ENCODE peak calls at places on chromosomes 12 and 14, in six cellular contexts. One of them, this sample, is unnamed.

GRCh38 chr12:109179927-109180326 is 63.5 kb downstream of the ACACB start:
- DNase-seq in substantia nigra: no peak
- DNase-seq in left colon: no peak
- DNase-seq in ELR: no peak
- DNase-seq in SK-N-DZ: no peak
- DNase-seq in A549: no peak
- DNase-seq in this sample: no peak

GRCh38 chr12:19431407-19432308 is 7.6 kb upstream of the AEBP2 start:
- DNase-seq in substantia nigra: no peak
- DNase-seq in left colon: no peak
- DNase-seq in ELR: peak
- DNase-seq in SK-N-DZ: no peak
- DNase-seq in A549: no peak
- DNase-seq in this sample: peak

GRCh38 chr12:69470189-69471094 is at the start of gene FRS2:
- DNase-seq in substantia nigra: peak
- DNase-seq in left colon: peak
- DNase-seq in ELR: peak
- DNase-seq in SK-N-DZ: peak
- DNase-seq in A549: peak
- DNase-seq in this sample: peak

GRCh38 chr14:34029921-34030334 is 79.1 kb upstream of the EGLN3 start:
- DNase-seq in substantia nigra: no peak
- DNase-seq in left colon: peak
- DNase-seq in ELR: no peak
- DNase-seq in SK-N-DZ: no peak
- DNase-seq in A549: no peak
- DNase-seq in this sample: no peak

GRCh38 chr14:22898302-22898894 is 15.4 kb downstream of the REM2 start:
- DNase-seq in substantia nigra: no peak
- DNase-seq in left colon: no peak
- DNase-seq in ELR: peak
- DNase-seq in SK-N-DZ: no peak
- DNase-seq in A549: no peak
- DNase-seq in this sample: no peak

GRCh38 chr12:26134540-26134939 is 9.7 kb upstream of the BHLHE41 start:
- DNase-seq in substantia nigra: no peak
- DNase-seq in left colon: no peak
- DNase-seq in ELR: no peak
- DNase-seq in SK-N-DZ: no peak
- DNase-seq in A549: no peak
- DNase-seq in this sample: no peak

GRCh38 chr14:104107611-104108569 is 22.4 kb downstream of the ASPG start:
- DNase-seq in substantia nigra: no peak
- DNase-seq in left colon: peak
- DNase-seq in ELR: no peak
- DNase-seq in SK-N-DZ: no peak
- DNase-seq in A549: no peak
- DNase-seq in this sample: no peak

GRCh38 chr14:35147711-35148110 is 25.4 kb downstream of the PRORP start:
- DNase-seq in substantia nigra: no peak
- DNase-seq in left colon: no peak
- DNase-seq in ELR: no peak
- DNase-seq in SK-N-DZ: no peak
- DNase-seq in A549: no peak
- DNase-seq in this sample: no peak

GRCh38 chr12:26566670-26567069 is 266.3 kb downstream of the ITPR2 start:
- DNase-seq in substantia nigra: no peak
- DNase-seq in left colon: no peak
- DNase-seq in ELR: no peak
- DNase-seq in SK-N-DZ: no peak
- DNase-seq in A549: no peak
- DNase-seq in this sample: no peak

GRCh38 chr14:38762436-38762835 is 340.6 kb downstream of the SEC23A start:
- DNase-seq in substantia nigra: no peak
- DNase-seq in left colon: no peak
- DNase-seq in ELR: peak
- DNase-seq in SK-N-DZ: no peak
- DNase-seq in A549: no peak
- DNase-seq in this sample: no peak

GRCh38 chr14:91246051-91246852 is 1.7 kb upstream of the GPR68 start:
- DNase-seq in substantia nigra: no peak
- DNase-seq in left colon: no peak
- DNase-seq in ELR: no peak
- DNase-seq in SK-N-DZ: no peak
- DNase-seq in A549: no peak
- DNase-seq in this sample: no peak

GRCh38 chr12:105420659-105421240 is 90.3 kb downstream of the C12orf75 start:
- DNase-seq in substantia nigra: peak
- DNase-seq in left colon: peak
- DNase-seq in ELR: peak
- DNase-seq in SK-N-DZ: peak
- DNase-seq in A549: peak
- DNase-seq in this sample: peak

GRCh38 chr14:21987937-21988336 is 314.3 kb upstream of the OR4E1 start:
- DNase-seq in substantia nigra: no peak
- DNase-seq in left colon: no peak
- DNase-seq in ELR: peak
- DNase-seq in SK-N-DZ: no peak
- DNase-seq in A549: peak
- DNase-seq in this sample: no peak

GRCh38 chr12:124545508-124546418 is 21.6 kb downstream of the NCOR2 start:
- DNase-seq in substantia nigra: no peak
- DNase-seq in left colon: peak
- DNase-seq in ELR: no peak
- DNase-seq in SK-N-DZ: no peak
- DNase-seq in A549: no peak
- DNase-seq in this sample: no peak

GRCh38 chr12:29734748-29735147 is 49.0 kb downstream of the TMTC1 start:
- DNase-seq in substantia nigra: no peak
- DNase-seq in left colon: no peak
- DNase-seq in ELR: no peak
- DNase-seq in SK-N-DZ: no peak
- DNase-seq in A549: no peak
- DNase-seq in this sample: no peak

GRCh38 chr12:108612788-108613282 is 15.0 kb upstream of the TMEM119 start:
- DNase-seq in substantia nigra: no peak
- DNase-seq in left colon: no peak
- DNase-seq in ELR: no peak
- DNase-seq in SK-N-DZ: no peak
- DNase-seq in A549: no peak
- DNase-seq in this sample: no peak

GRCh38 chr12:27290501-27291168 is 42.0 kb upstream of the BMAL2 start:
- DNase-seq in substantia nigra: no peak
- DNase-seq in left colon: no peak
- DNase-seq in ELR: no peak
- DNase-seq in SK-N-DZ: no peak
- DNase-seq in A549: no peak
- DNase-seq in this sample: no peak

GRCh38 chr12:76628745-76629144 is 69.2 kb upstream of the OSBPL8 start:
- DNase-seq in substantia nigra: no peak
- DNase-seq in left colon: no peak
- DNase-seq in ELR: no peak
- DNase-seq in SK-N-DZ: no peak
- DNase-seq in A549: no peak
- DNase-seq in this sample: no peak

GRCh38 chr12:62720661-62721330 is 214.2 kb downstream of the PPM1H start:
- DNase-seq in substantia nigra: peak
- DNase-seq in left colon: no peak
- DNase-seq in ELR: no peak
- DNase-seq in SK-N-DZ: no peak
- DNase-seq in A549: no peak
- DNase-seq in this sample: no peak